ENCODE peak calls at places on chromosome 4, in six cellular contexts. K, O, L, M, D and W are unnamed samples.

GRCh38 chr4:88030565-88031310 is 23.3 kb downstream of the PKD2 start:
- DNase-seq in K (no peak), O (no peak), L (no peak), M (no peak), D (no peak), W (no peak)

GRCh38 chr4:156771171-156771837 is 200.3 kb downstream of the PDGFC start:
- DNase-seq in K (no peak), O (peak), L (peak), M (peak), D (peak), W (peak)

GRCh38 chr4:11483076-11483475 is 54.4 kb upstream of the HS3ST1 start:
- DNase-seq in K (no peak), O (no peak), L (no peak), M (peak), D (peak), W (peak)

GRCh38 chr4:180617203-180617602 is 1626.0 kb upstream of the TENM3 start:
- DNase-seq in K (no peak), O (no peak), L (no peak), M (peak), D (no peak), W (no peak)

GRCh38 chr4:77819836-77820679 is 890 bp upstream of the CNOT6L start:
- DNase-seq in K (peak), O (peak), L (no peak), M (peak), D (peak), W (peak)

GRCh38 chr4:155552180-155552579 is 114.5 kb upstream of the GUCY1A1 start:
- DNase-seq in K (no peak), O (no peak), L (no peak), M (peak), D (peak), W (peak)

GRCh38 chr4:24168658-24169057 is 278.8 kb upstream of the PPARGC1A start:
- DNase-seq in K (no peak), O (no peak), L (no peak), M (no peak), D (no peak), W (no peak)

GRCh38 chr4:93947318-93947717 is 118.8 kb downstream of the ATOH1 start:
- DNase-seq in K (no peak), O (no peak), L (no peak), M (no peak), D (no peak), W (no peak)

GRCh38 chr4:47519239-47519883 is 34.3 kb downstream of the ATP10D start:
- DNase-seq in K (peak), O (no peak), L (no peak), M (no peak), D (peak), W (no peak)